ENCODE peak calls at places on chromosomes 2 and 18, in five cellular contexts. R is heart left ventricle; P is COR-L47; E is H54; H is stimulated activated CD4-positive, alpha-beta T cell treated with anti-CD3 and anti-CD28 coated beads, Interleukin-4, amount 100 ng/mL, for 24 hours. J is an unnamed sample.

GRCh38 chr2:9790702-9791225 is 52.5 kb upstream of the TAF1B start:
- DNase-seq in E (no peak), P (no peak), R (no peak), H (no peak), J (no peak)

GRCh38 chr18:58287626-58288289 is 243.7 kb downstream of the NEDD4L start:
- DNase-seq in R (no peak), P (no peak), H (no peak), E (no peak), J (no peak)

GRCh38 chr2:104465978-104466377 is 387.9 kb upstream of the POU3F3 start:
- DNase-seq in H (no peak), R (no peak), P (no peak), E (no peak), J (no peak)

GRCh38 chr2:200703132-200703925 is 108.4 kb upstream of the BZW1 start:
- DNase-seq in E (peak), R (no peak), P (peak), H (peak), J (peak)

GRCh38 chr2:120734930-120735611 is 597 bp upstream of the GLI2 start:
- DNase-seq in E (no peak), R (peak), P (no peak), H (no peak), J (peak)

GRCh38 chr2:237859082-237859433 is 365 bp upstream of the RAMP1 start:
- DNase-seq in E (no peak), P (no peak), R (no peak), H (no peak), J (no peak)

GRCh38 chr2:56811401-56811800 is 627.6 kb downstream of the CCDC85A start:
- DNase-seq in H (no peak), P (no peak), E (no peak), R (no peak), J (no peak)

GRCh38 chr18:46756172-46756558 is 688 bp downstream of the ST8SIA5 start:
- DNase-seq in P (peak), R (no peak), E (no peak), H (no peak), J (no peak)

GRCh38 chr2:204321910-204322765 is 223.1 kb upstream of the PARD3B start:
- DNase-seq in E (no peak), H (no peak), R (peak), P (no peak), J (no peak)

J was measured in activated CD4-positive, alpha-beta memory T cell treated with anti-CD3 and anti-CD28 coated beads, Interleukin-2, amount 10 ng/mL, durations not matched to agents 7 days and 5 days.